ENCODE peak calls at places on chromosomes 5 and 9, in eight cellular contexts. One of them, this sample, is unnamed.
A peak's percentile ranks its signal among the peaks of the same experiment; 100 is the strongest.

GRCh38 chr9:70466976-70467551 is 52.6 kb upstream of the KLF9 start:
- DNase-seq in epithelial cell of esophagus: peak; percentile 95
- DNase-seq in kidney epithelial cell: peak; percentile 53
- DNase-seq in HCT116: no peak
- DNase-seq in esophagus squamous epithelium: no peak
- DNase-seq in A549: no peak
- DNase-seq in GM12864: no peak
- DNase-seq in GM10248: no peak
- DNase-seq in this sample: peak; percentile 92

GRCh38 chr5:142644127-142644526 is 41.8 kb downstream of the FGF1 start:
- DNase-seq in kidney epithelial cell: no peak
- DNase-seq in GM10248: no peak
- DNase-seq in A549: no peak
- DNase-seq in GM12864: no peak
- DNase-seq in esophagus squamous epithelium: no peak
- DNase-seq in HCT116: no peak
- DNase-seq in epithelial cell of esophagus: peak; percentile 82
- DNase-seq in this sample: peak; percentile 62

GRCh38 chr9:89497181-89497963 is 541 bp downstream of the SEMA4D start:
- DNase-seq in kidney epithelial cell: no peak
- DNase-seq in HCT116: no peak
- DNase-seq in A549: no peak
- DNase-seq in GM12864: no peak
- DNase-seq in GM10248: peak; percentile 43
- DNase-seq in esophagus squamous epithelium: no peak
- DNase-seq in epithelial cell of esophagus: no peak
- DNase-seq in this sample: no peak

GRCh38 chr9:35618854-35619799 is 914 bp upstream of the CD72 start:
- DNase-seq in esophagus squamous epithelium: no peak
- DNase-seq in HCT116: no peak
- DNase-seq in A549: no peak
- DNase-seq in epithelial cell of esophagus: no peak
- DNase-seq in GM10248: peak; percentile 60
- DNase-seq in kidney epithelial cell: no peak
- DNase-seq in GM12864: peak; percentile 52
- DNase-seq in this sample: no peak

GRCh38 chr5:29114331-29114768 is 2076.0 kb upstream of the CDH9 start:
- DNase-seq in GM12864: no peak
- DNase-seq in esophagus squamous epithelium: no peak
- DNase-seq in kidney epithelial cell: no peak
- DNase-seq in HCT116: no peak
- DNase-seq in GM10248: no peak
- DNase-seq in epithelial cell of esophagus: no peak
- DNase-seq in A549: peak; percentile 32
- DNase-seq in this sample: no peak

GRCh38 chr9:72680593-72681317 is 159.3 kb downstream of the TMC1 start:
- DNase-seq in esophagus squamous epithelium: no peak
- DNase-seq in kidney epithelial cell: no peak
- DNase-seq in HCT116: no peak
- DNase-seq in GM10248: no peak
- DNase-seq in A549: no peak
- DNase-seq in epithelial cell of esophagus: no peak
- DNase-seq in GM12864: no peak
- DNase-seq in this sample: no peak

GRCh38 chr9:27784999-27785713 is 211.9 kb upstream of the C9orf72 start:
- DNase-seq in esophagus squamous epithelium: no peak
- DNase-seq in GM12864: no peak
- DNase-seq in A549: no peak
- DNase-seq in kidney epithelial cell: no peak
- DNase-seq in epithelial cell of esophagus: peak; percentile 86
- DNase-seq in GM10248: no peak
- DNase-seq in HCT116: no peak
- DNase-seq in this sample: peak; percentile 86

GRCh38 chr5:132387649-132388117 is 18.2 kb downstream of the SLC22A5 start:
- DNase-seq in kidney epithelial cell: peak; percentile 100
- DNase-seq in GM10248: peak; percentile 43
- DNase-seq in A549: peak; percentile 84
- DNase-seq in GM12864: no peak
- DNase-seq in esophagus squamous epithelium: no peak
- DNase-seq in HCT116: peak; percentile 81
- DNase-seq in epithelial cell of esophagus: peak; percentile 93
- DNase-seq in this sample: peak; percentile 91

GRCh38 chr9:98011122-98011521 is 28.0 kb downstream of the ANP32B start:
- DNase-seq in esophagus squamous epithelium: no peak
- DNase-seq in epithelial cell of esophagus: no peak
- DNase-seq in HCT116: no peak
- DNase-seq in GM12864: no peak
- DNase-seq in GM10248: no peak
- DNase-seq in kidney epithelial cell: no peak
- DNase-seq in A549: no peak
- DNase-seq in this sample: no peak

GRCh38 chr5:173055983-173056782 is at the start of gene CREBRF:
- DNase-seq in A549: peak; percentile 94
- DNase-seq in HCT116: peak; percentile 82
- DNase-seq in GM12864: peak; percentile 83
- DNase-seq in kidney epithelial cell: peak; percentile 77
- DNase-seq in GM10248: peak; percentile 96
- DNase-seq in esophagus squamous epithelium: peak; percentile 87
- DNase-seq in epithelial cell of esophagus: peak; percentile 97
- DNase-seq in this sample: peak; percentile 77

GRCh38 chr5:154209591-154210081 is 19.1 kb downstream of the GALNT10 start:
- DNase-seq in epithelial cell of esophagus: no peak
- DNase-seq in kidney epithelial cell: no peak
- DNase-seq in HCT116: no peak
- DNase-seq in esophagus squamous epithelium: no peak
- DNase-seq in A549: no peak
- DNase-seq in GM10248: no peak
- DNase-seq in GM12864: no peak
- DNase-seq in this sample: no peak

GRCh38 chr9:81628897-81629296 is 60.5 kb downstream of the TLE1 start:
- DNase-seq in epithelial cell of esophagus: peak; percentile 37
- DNase-seq in esophagus squamous epithelium: no peak
- DNase-seq in GM12864: no peak
- DNase-seq in GM10248: no peak
- DNase-seq in A549: peak; percentile 80
- DNase-seq in HCT116: no peak
- DNase-seq in kidney epithelial cell: no peak
- DNase-seq in this sample: peak; percentile 70

GRCh38 chr5:151082976-151083651 is 2.3 kb upstream of the TNIP1 start:
- DNase-seq in A549: peak; percentile 88
- DNase-seq in GM12864: no peak
- DNase-seq in HCT116: no peak
- DNase-seq in epithelial cell of esophagus: peak; percentile 97
- DNase-seq in kidney epithelial cell: peak; percentile 95
- DNase-seq in esophagus squamous epithelium: no peak
- DNase-seq in GM10248: no peak
- DNase-seq in this sample: peak; percentile 83

GRCh38 chr9:4262735-4263141 is 37.1 kb downstream of the GLIS3 start:
- DNase-seq in GM12864: no peak
- DNase-seq in epithelial cell of esophagus: peak; percentile 81
- DNase-seq in A549: peak; percentile 66
- DNase-seq in esophagus squamous epithelium: no peak
- DNase-seq in kidney epithelial cell: peak; percentile 94
- DNase-seq in HCT116: peak; percentile 81
- DNase-seq in GM10248: no peak
- DNase-seq in this sample: peak; percentile 87

GRCh38 chr5:129656952-129657351 is 90.9 kb upstream of the MINAR2 start:
- DNase-seq in kidney epithelial cell: no peak
- DNase-seq in esophagus squamous epithelium: no peak
- DNase-seq in HCT116: no peak
- DNase-seq in epithelial cell of esophagus: no peak
- DNase-seq in GM10248: no peak
- DNase-seq in GM12864: no peak
- DNase-seq in A549: no peak
- DNase-seq in this sample: no peak

GRCh38 chr5:135036405-135036804 is 2.4 kb upstream of the PITX1 start:
- DNase-seq in esophagus squamous epithelium: no peak
- DNase-seq in A549: no peak
- DNase-seq in GM12864: no peak
- DNase-seq in epithelial cell of esophagus: no peak
- DNase-seq in HCT116: no peak
- DNase-seq in GM10248: no peak
- DNase-seq in kidney epithelial cell: no peak
- DNase-seq in this sample: no peak

GRCh38 chr5:137072376-137073174 is 426.6 kb downstream of the SPOCK1 start:
- DNase-seq in epithelial cell of esophagus: peak; percentile 29
- DNase-seq in esophagus squamous epithelium: no peak
- DNase-seq in kidney epithelial cell: no peak
- DNase-seq in GM12864: no peak
- DNase-seq in A549: no peak
- DNase-seq in HCT116: no peak
- DNase-seq in GM10248: no peak
- DNase-seq in this sample: peak; percentile 15

GRCh38 chr9:116572095-116572748 is 114.9 kb upstream of the TRIM32 start:
- DNase-seq in esophagus squamous epithelium: no peak
- DNase-seq in GM12864: peak; percentile 3
- DNase-seq in HCT116: peak; percentile 33
- DNase-seq in epithelial cell of esophagus: peak; percentile 67
- DNase-seq in GM10248: peak; percentile 74
- DNase-seq in kidney epithelial cell: no peak
- DNase-seq in A549: peak; percentile 87
- DNase-seq in this sample: no peak

DNA sequence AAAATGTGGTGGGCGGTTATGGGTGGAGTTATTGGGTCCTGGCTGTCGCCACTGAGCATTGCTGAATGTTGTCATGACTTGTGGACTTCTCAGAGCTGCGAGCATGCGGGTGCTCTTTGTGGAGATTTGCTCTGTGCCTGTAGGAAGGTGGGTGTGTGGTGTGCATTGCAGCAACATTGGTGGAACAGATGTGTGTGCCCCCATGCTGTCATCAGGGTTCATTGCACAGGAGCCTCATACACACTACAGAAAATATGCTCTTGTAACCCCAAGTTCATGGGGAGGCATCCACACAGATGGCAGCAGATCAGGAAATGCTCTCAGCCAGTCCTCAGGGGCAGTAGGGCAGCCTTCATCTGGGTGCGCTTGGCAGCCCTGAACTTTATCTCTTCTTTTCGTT is 55.9 kb upstream of the PHF2 start:
- DNase-seq in GM12864: no peak
- DNase-seq in kidney epithelial cell: no peak
- DNase-seq in GM10248: no peak
- DNase-seq in HCT116: no peak
- DNase-seq in A549: peak; percentile 22
- DNase-seq in epithelial cell of esophagus: no peak
- DNase-seq in esophagus squamous epithelium: no peak
- DNase-seq in this sample: no peak
- TF ChIP-seq CTCF in GM12864: peak; percentile 9
- TF ChIP-seq CTCF in kidney epithelial cell: no peak
- TF ChIP-seq CTCF in GM10248: peak; percentile 18
- TF ChIP-seq CTCF in HCT116: no peak
- TF ChIP-seq CTCF in A549: no peak
- TF ChIP-seq CTCF in epithelial cell of esophagus: peak; percentile 13
- TF ChIP-seq CTCF in esophagus squamous epithelium: no peak
- TF ChIP-seq CTCF in this sample: no peak

GRCh38 chr9:78565481-78565880 is 268.6 kb downstream of the PSAT1 start:
- DNase-seq in HCT116: no peak
- DNase-seq in GM10248: no peak
- DNase-seq in epithelial cell of esophagus: no peak
- DNase-seq in esophagus squamous epithelium: no peak
- DNase-seq in GM12864: no peak
- DNase-seq in kidney epithelial cell: no peak
- DNase-seq in A549: no peak
- DNase-seq in this sample: no peak

GRCh38 chr9:78568774-78569173 is 271.8 kb downstream of the PSAT1 start:
- DNase-seq in kidney epithelial cell: no peak
- DNase-seq in epithelial cell of esophagus: no peak
- DNase-seq in HCT116: no peak
- DNase-seq in esophagus squamous epithelium: no peak
- DNase-seq in A549: no peak
- DNase-seq in GM10248: no peak
- DNase-seq in GM12864: no peak
- DNase-seq in this sample: no peak

GRCh38 chr9:78567693-78568092 is 270.8 kb downstream of the PSAT1 start:
- DNase-seq in A549: no peak
- DNase-seq in HCT116: no peak
- DNase-seq in GM10248: no peak
- DNase-seq in GM12864: no peak
- DNase-seq in epithelial cell of esophagus: peak; percentile 23
- DNase-seq in esophagus squamous epithelium: no peak
- DNase-seq in kidney epithelial cell: no peak
- DNase-seq in this sample: peak; percentile 20

GRCh38 chr9:78566521-78566920 is 269.6 kb downstream of the PSAT1 start:
- DNase-seq in GM10248: no peak
- DNase-seq in GM12864: no peak
- DNase-seq in epithelial cell of esophagus: no peak
- DNase-seq in A549: no peak
- DNase-seq in kidney epithelial cell: no peak
- DNase-seq in HCT116: no peak
- DNase-seq in esophagus squamous epithelium: no peak
- DNase-seq in this sample: no peak

GRCh38 chr9:78566948-78567675 is 270.2 kb downstream of the PSAT1 start:
- DNase-seq in GM12864: no peak
- DNase-seq in A549: no peak
- DNase-seq in kidney epithelial cell: peak; percentile 61
- DNase-seq in epithelial cell of esophagus: peak; percentile 36
- DNase-seq in GM10248: no peak
- DNase-seq in HCT116: no peak
- DNase-seq in esophagus squamous epithelium: no peak
- DNase-seq in this sample: peak; percentile 30
- TF ChIP-seq CTCF in GM12864: no peak
- TF ChIP-seq CTCF in A549: no peak
- TF ChIP-seq CTCF in kidney epithelial cell: no peak
- TF ChIP-seq CTCF in epithelial cell of esophagus: no peak
- TF ChIP-seq CTCF in GM10248: no peak
- TF ChIP-seq CTCF in HCT116: no peak
- TF ChIP-seq CTCF in esophagus squamous epithelium: no peak
- TF ChIP-seq CTCF in this sample: no peak

DNA sequence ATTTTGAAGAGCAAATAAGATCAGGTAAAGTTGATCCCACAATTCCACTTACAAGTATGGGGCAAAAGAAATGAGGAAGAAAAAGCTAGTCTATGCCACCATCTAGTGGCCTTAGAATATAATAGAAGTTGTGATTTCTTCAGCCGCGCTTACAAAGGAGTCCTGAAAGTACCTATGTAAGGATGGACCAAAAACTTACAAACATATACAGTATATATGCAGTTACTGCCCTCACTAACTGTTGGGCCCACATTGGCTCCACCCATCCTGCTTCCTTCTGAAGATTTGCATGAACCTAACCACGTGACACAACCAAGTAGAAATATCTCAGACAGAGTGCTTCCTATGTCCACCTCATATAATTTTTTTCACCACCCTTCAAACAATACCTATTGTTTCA is 11.7 kb upstream of the OR13D1 start:
- DNase-seq in epithelial cell of esophagus: peak; percentile 69
- DNase-seq in esophagus squamous epithelium: no peak
- DNase-seq in GM12864: peak; percentile 13
- DNase-seq in kidney epithelial cell: peak; percentile 9
- DNase-seq in HCT116: peak; percentile 53
- DNase-seq in GM10248: peak; percentile 13
- DNase-seq in A549: peak; percentile 68
- DNase-seq in this sample: peak; percentile 3
- TF ChIP-seq CTCF in epithelial cell of esophagus: peak; percentile 43
- TF ChIP-seq CTCF in esophagus squamous epithelium: no peak
- TF ChIP-seq CTCF in GM12864: peak; percentile 35
- TF ChIP-seq CTCF in kidney epithelial cell: peak; percentile 35
- TF ChIP-seq CTCF in HCT116: peak; percentile 47
- TF ChIP-seq CTCF in GM10248: peak; percentile 33
- TF ChIP-seq CTCF in A549: peak; percentile 72
- TF ChIP-seq CTCF in this sample: peak; percentile 73

GRCh38 chr9:75482566-75482965 is 394.3 kb downstream of the OSTF1 start:
- DNase-seq in esophagus squamous epithelium: no peak
- DNase-seq in A549: no peak
- DNase-seq in kidney epithelial cell: no peak
- DNase-seq in GM10248: no peak
- DNase-seq in GM12864: no peak
- DNase-seq in epithelial cell of esophagus: no peak
- DNase-seq in HCT116: no peak
- DNase-seq in this sample: no peak
- TF ChIP-seq CTCF in esophagus squamous epithelium: no peak
- TF ChIP-seq CTCF in A549: no peak
- TF ChIP-seq CTCF in kidney epithelial cell: peak; percentile 11
- TF ChIP-seq CTCF in GM10248: no peak
- TF ChIP-seq CTCF in GM12864: peak; percentile 14
- TF ChIP-seq CTCF in epithelial cell of esophagus: no peak
- TF ChIP-seq CTCF in HCT116: no peak
- TF ChIP-seq CTCF in this sample: no peak

This sample was measured in foreskin keratinocyte.